ENCODE peak calls at places on chromosomes 16 and 17, in eight cellular contexts. One of them, this sample, is unnamed.

GRCh38 chr16:75065149-75065807 is 51.3 kb downstream of the LDHD start:
- DNase-seq in brain microvascular endothelial cell: no peak
- DNase-seq in endodermal cell: no peak
- DNase-seq in dorsolateral prefrontal cortex: no peak
- DNase-seq in sigmoid colon: no peak
- DNase-seq in breast epithelium: no peak
- DNase-seq in SJCRH30: no peak
- DNase-seq in CD8-positive, alpha-beta T cell: peak
- DNase-seq in this sample: peak

GRCh38 chr16:11708421-11708820 is 34.2 kb downstream of the TXNDC11 start:
- DNase-seq in brain microvascular endothelial cell: peak
- DNase-seq in endodermal cell: no peak
- DNase-seq in dorsolateral prefrontal cortex: no peak
- DNase-seq in sigmoid colon: no peak
- DNase-seq in breast epithelium: no peak
- DNase-seq in SJCRH30: no peak
- DNase-seq in CD8-positive, alpha-beta T cell: no peak
- DNase-seq in this sample: no peak

GRCh38 chr17:82230627-82231311 is 1.9 kb downstream of the SLC16A3 start:
- DNase-seq in brain microvascular endothelial cell: peak
- DNase-seq in endodermal cell: peak
- DNase-seq in dorsolateral prefrontal cortex: peak
- DNase-seq in sigmoid colon: peak
- DNase-seq in breast epithelium: no peak
- DNase-seq in SJCRH30: no peak
- DNase-seq in CD8-positive, alpha-beta T cell: no peak
- DNase-seq in this sample: peak

GRCh38 chr17:67421869-67422273 is 44.8 kb downstream of the PITPNC1 start:
- DNase-seq in brain microvascular endothelial cell: peak
- DNase-seq in endodermal cell: no peak
- DNase-seq in dorsolateral prefrontal cortex: no peak
- DNase-seq in sigmoid colon: no peak
- DNase-seq in breast epithelium: no peak
- DNase-seq in SJCRH30: no peak
- DNase-seq in CD8-positive, alpha-beta T cell: peak
- DNase-seq in this sample: no peak

GRCh38 chr17:40176409-40177110 is 710 bp upstream of the RAPGEFL1 start:
- DNase-seq in brain microvascular endothelial cell: no peak
- DNase-seq in endodermal cell: peak
- DNase-seq in dorsolateral prefrontal cortex: no peak
- DNase-seq in sigmoid colon: no peak
- DNase-seq in breast epithelium: no peak
- DNase-seq in SJCRH30: no peak
- DNase-seq in CD8-positive, alpha-beta T cell: no peak
- DNase-seq in this sample: no peak

GRCh38 chr16:23496826-23497542 is 13.3 kb downstream of the GGA2 start:
- DNase-seq in brain microvascular endothelial cell: peak
- DNase-seq in endodermal cell: no peak
- DNase-seq in dorsolateral prefrontal cortex: no peak
- DNase-seq in sigmoid colon: no peak
- DNase-seq in breast epithelium: no peak
- DNase-seq in SJCRH30: no peak
- DNase-seq in CD8-positive, alpha-beta T cell: no peak
- DNase-seq in this sample: no peak

GRCh38 chr16:50204426-50205108 is 51.5 kb downstream of the TENT4B start:
- DNase-seq in brain microvascular endothelial cell: no peak
- DNase-seq in endodermal cell: no peak
- DNase-seq in dorsolateral prefrontal cortex: no peak
- DNase-seq in sigmoid colon: no peak
- DNase-seq in breast epithelium: no peak
- DNase-seq in SJCRH30: peak
- DNase-seq in CD8-positive, alpha-beta T cell: no peak
- DNase-seq in this sample: no peak

GRCh38 chr16:53061701-53062159 is 6.9 kb downstream of the CHD9 start:
- DNase-seq in brain microvascular endothelial cell: no peak
- DNase-seq in endodermal cell: no peak
- DNase-seq in dorsolateral prefrontal cortex: no peak
- DNase-seq in sigmoid colon: no peak
- DNase-seq in breast epithelium: no peak
- DNase-seq in SJCRH30: no peak
- DNase-seq in CD8-positive, alpha-beta T cell: no peak
- DNase-seq in this sample: no peak

GRCh38 chr16:48609453-48610023 is 442 bp downstream of the N4BP1 start:
- DNase-seq in brain microvascular endothelial cell: peak
- DNase-seq in endodermal cell: no peak
- DNase-seq in dorsolateral prefrontal cortex: peak
- DNase-seq in sigmoid colon: peak
- DNase-seq in breast epithelium: no peak
- DNase-seq in SJCRH30: peak
- DNase-seq in CD8-positive, alpha-beta T cell: peak
- DNase-seq in this sample: peak

GRCh38 chr16:17921357-17921978 is 415.1 kb downstream of the NPIPA8 start:
- DNase-seq in brain microvascular endothelial cell: no peak
- DNase-seq in endodermal cell: peak
- DNase-seq in dorsolateral prefrontal cortex: no peak
- DNase-seq in sigmoid colon: no peak
- DNase-seq in breast epithelium: no peak
- DNase-seq in SJCRH30: peak
- DNase-seq in CD8-positive, alpha-beta T cell: peak
- DNase-seq in this sample: no peak

GRCh38 chr17:18992454-18993130 is 12.0 kb downstream of the FAM83G start:
- DNase-seq in brain microvascular endothelial cell: no peak
- DNase-seq in endodermal cell: no peak
- DNase-seq in dorsolateral prefrontal cortex: no peak
- DNase-seq in sigmoid colon: no peak
- DNase-seq in breast epithelium: no peak
- DNase-seq in SJCRH30: no peak
- DNase-seq in CD8-positive, alpha-beta T cell: peak
- DNase-seq in this sample: no peak

GRCh38 chr17:62822080-62822904 is 14.2 kb upstream of the MARCHF10 start:
- DNase-seq in brain microvascular endothelial cell: peak
- DNase-seq in endodermal cell: peak
- DNase-seq in dorsolateral prefrontal cortex: no peak
- DNase-seq in sigmoid colon: no peak
- DNase-seq in breast epithelium: no peak
- DNase-seq in SJCRH30: no peak
- DNase-seq in CD8-positive, alpha-beta T cell: no peak
- DNase-seq in this sample: no peak

GRCh38 chr16:5032748-5033167 is 977 bp downstream of the NAGPA start:
- DNase-seq in brain microvascular endothelial cell: no peak
- DNase-seq in endodermal cell: no peak
- DNase-seq in dorsolateral prefrontal cortex: peak
- DNase-seq in sigmoid colon: no peak
- DNase-seq in breast epithelium: no peak
- DNase-seq in SJCRH30: no peak
- DNase-seq in CD8-positive, alpha-beta T cell: no peak
- DNase-seq in this sample: no peak

GRCh38 chr16:21071741-21072140 is 78.9 kb downstream of the DNAH3 start:
- DNase-seq in brain microvascular endothelial cell: no peak
- DNase-seq in endodermal cell: no peak
- DNase-seq in dorsolateral prefrontal cortex: no peak
- DNase-seq in sigmoid colon: no peak
- DNase-seq in breast epithelium: no peak
- DNase-seq in SJCRH30: no peak
- DNase-seq in CD8-positive, alpha-beta T cell: no peak
- DNase-seq in this sample: no peak

GRCh38 chr16:75733305-75734141 is 7.2 kb upstream of the CPHXL start:
- DNase-seq in brain microvascular endothelial cell: peak
- DNase-seq in endodermal cell: no peak
- DNase-seq in dorsolateral prefrontal cortex: no peak
- DNase-seq in sigmoid colon: no peak
- DNase-seq in breast epithelium: no peak
- DNase-seq in SJCRH30: no peak
- DNase-seq in CD8-positive, alpha-beta T cell: no peak
- DNase-seq in this sample: no peak

GRCh38 chr16:82892327-82892726 is 265.6 kb downstream of the CDH13 start:
- DNase-seq in brain microvascular endothelial cell: no peak
- DNase-seq in endodermal cell: no peak
- DNase-seq in dorsolateral prefrontal cortex: no peak
- DNase-seq in sigmoid colon: no peak
- DNase-seq in breast epithelium: no peak
- DNase-seq in SJCRH30: no peak
- DNase-seq in CD8-positive, alpha-beta T cell: no peak
- DNase-seq in this sample: no peak

GRCh38 chr17:71296005-71296404 is 824.8 kb upstream of the SOX9 start:
- DNase-seq in brain microvascular endothelial cell: no peak
- DNase-seq in endodermal cell: no peak
- DNase-seq in dorsolateral prefrontal cortex: no peak
- DNase-seq in sigmoid colon: no peak
- DNase-seq in breast epithelium: no peak
- DNase-seq in SJCRH30: no peak
- DNase-seq in CD8-positive, alpha-beta T cell: no peak
- DNase-seq in this sample: no peak

GRCh38 chr16:64590516-64590915 is 531.3 kb downstream of the CDH11 start:
- DNase-seq in brain microvascular endothelial cell: peak
- DNase-seq in endodermal cell: no peak
- DNase-seq in dorsolateral prefrontal cortex: no peak
- DNase-seq in sigmoid colon: no peak
- DNase-seq in breast epithelium: no peak
- DNase-seq in SJCRH30: no peak
- DNase-seq in CD8-positive, alpha-beta T cell: no peak
- DNase-seq in this sample: no peak

GRCh38 chr17:2484876-2485275 is 26.8 kb downstream of the METTL16 start:
- DNase-seq in brain microvascular endothelial cell: no peak
- DNase-seq in endodermal cell: peak
- DNase-seq in dorsolateral prefrontal cortex: no peak
- DNase-seq in sigmoid colon: no peak
- DNase-seq in breast epithelium: no peak
- DNase-seq in SJCRH30: no peak
- DNase-seq in CD8-positive, alpha-beta T cell: no peak
- DNase-seq in this sample: no peak

DNA sequence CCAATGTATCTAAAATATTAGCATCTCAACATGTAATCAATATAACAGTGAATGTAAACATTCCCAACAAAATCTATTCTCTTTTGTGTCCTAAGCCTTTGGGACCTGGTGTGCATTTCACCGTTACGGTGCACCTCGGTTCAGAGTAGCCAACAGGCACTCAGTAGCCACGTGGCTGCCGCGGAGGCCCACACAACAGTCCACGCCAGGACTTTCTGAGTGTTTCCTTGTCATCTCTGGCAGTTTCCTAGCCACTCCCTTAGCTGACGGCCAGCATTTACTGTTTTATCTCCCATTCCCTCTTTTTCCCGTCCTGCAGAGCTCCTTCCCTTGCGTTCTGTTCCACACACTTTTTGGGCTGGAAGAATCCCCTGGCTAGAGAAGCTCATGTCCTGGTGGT is 36.3 kb downstream of the VAC14 start:
- DNase-seq in brain microvascular endothelial cell: no peak
- DNase-seq in endodermal cell: no peak
- DNase-seq in dorsolateral prefrontal cortex: no peak
- DNase-seq in sigmoid colon: no peak
- DNase-seq in breast epithelium: no peak
- DNase-seq in SJCRH30: no peak
- DNase-seq in CD8-positive, alpha-beta T cell: no peak
- DNase-seq in this sample: no peak
- H3K27ac ChIP-seq in brain microvascular endothelial cell: no peak
- H3K27ac ChIP-seq in endodermal cell: no peak
- H3K27ac ChIP-seq in dorsolateral prefrontal cortex: no peak
- H3K27ac ChIP-seq in sigmoid colon: no peak
- H3K27ac ChIP-seq in breast epithelium: no peak
- H3K27ac ChIP-seq in SJCRH30: no peak
- H3K27ac ChIP-seq in CD8-positive, alpha-beta T cell: no peak
- H3K27ac ChIP-seq in this sample: peak

GRCh38 chr17:76478730-76479514 is 11.5 kb downstream of the AANAT start:
- DNase-seq in brain microvascular endothelial cell: no peak
- DNase-seq in endodermal cell: no peak
- DNase-seq in dorsolateral prefrontal cortex: no peak
- DNase-seq in sigmoid colon: no peak
- DNase-seq in breast epithelium: no peak
- DNase-seq in SJCRH30: no peak
- DNase-seq in CD8-positive, alpha-beta T cell: no peak
- DNase-seq in this sample: no peak
- H3K27ac ChIP-seq in brain microvascular endothelial cell: no peak
- H3K27ac ChIP-seq in endodermal cell: no peak
- H3K27ac ChIP-seq in dorsolateral prefrontal cortex: peak
- H3K27ac ChIP-seq in sigmoid colon: no peak
- H3K27ac ChIP-seq in breast epithelium: no peak
- H3K27ac ChIP-seq in SJCRH30: no peak
- H3K27ac ChIP-seq in CD8-positive, alpha-beta T cell: no peak
- H3K27ac ChIP-seq in this sample: peak

DNA sequence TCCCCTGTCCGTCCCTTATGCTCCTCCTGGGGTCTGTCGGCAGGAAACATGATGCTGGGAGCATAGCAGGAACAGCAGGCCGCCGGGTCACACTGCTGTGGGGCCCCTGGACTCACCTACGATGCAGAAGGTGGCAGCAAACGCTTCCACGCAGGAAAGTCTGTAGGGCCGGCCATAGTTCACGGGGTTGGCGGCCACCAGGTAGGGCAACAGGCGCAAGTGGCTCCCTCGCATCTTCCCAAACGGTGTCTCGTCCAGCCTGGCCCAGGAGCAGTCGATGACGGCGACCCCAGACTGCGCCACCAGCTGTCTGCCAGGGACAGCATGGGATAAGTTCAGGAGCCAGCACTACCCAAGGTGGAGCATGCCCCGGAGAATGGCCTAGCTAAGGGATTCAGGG is 987 bp downstream of the TSR3 start:
- DNase-seq in brain microvascular endothelial cell: no peak
- DNase-seq in endodermal cell: no peak
- DNase-seq in dorsolateral prefrontal cortex: no peak
- DNase-seq in sigmoid colon: no peak
- DNase-seq in breast epithelium: no peak
- DNase-seq in SJCRH30: no peak
- DNase-seq in CD8-positive, alpha-beta T cell: no peak
- DNase-seq in this sample: no peak
- H3K27ac ChIP-seq in brain microvascular endothelial cell: no peak
- H3K27ac ChIP-seq in endodermal cell: no peak
- H3K27ac ChIP-seq in dorsolateral prefrontal cortex: no peak
- H3K27ac ChIP-seq in sigmoid colon: no peak
- H3K27ac ChIP-seq in breast epithelium: no peak
- H3K27ac ChIP-seq in SJCRH30: no peak
- H3K27ac ChIP-seq in CD8-positive, alpha-beta T cell: no peak
- H3K27ac ChIP-seq in this sample: no peak

GRCh38 chr17:50440838-50441829 is 15.1 kb downstream of the ACSF2 start:
- DNase-seq in brain microvascular endothelial cell: no peak
- DNase-seq in endodermal cell: no peak
- DNase-seq in dorsolateral prefrontal cortex: no peak
- DNase-seq in sigmoid colon: no peak
- DNase-seq in breast epithelium: no peak
- DNase-seq in SJCRH30: no peak
- DNase-seq in CD8-positive, alpha-beta T cell: no peak
- DNase-seq in this sample: no peak

GRCh38 chr17:50440172-50440837 is 14.3 kb downstream of the ACSF2 start:
- DNase-seq in brain microvascular endothelial cell: no peak
- DNase-seq in endodermal cell: no peak
- DNase-seq in dorsolateral prefrontal cortex: no peak
- DNase-seq in sigmoid colon: no peak
- DNase-seq in breast epithelium: peak
- DNase-seq in SJCRH30: no peak
- DNase-seq in CD8-positive, alpha-beta T cell: no peak
- DNase-seq in this sample: no peak

GRCh38 chr17:50444841-50445715 is 19.1 kb downstream of the ACSF2 start:
- DNase-seq in brain microvascular endothelial cell: no peak
- DNase-seq in endodermal cell: no peak
- DNase-seq in dorsolateral prefrontal cortex: no peak
- DNase-seq in sigmoid colon: no peak
- DNase-seq in breast epithelium: no peak
- DNase-seq in SJCRH30: no peak
- DNase-seq in CD8-positive, alpha-beta T cell: no peak
- DNase-seq in this sample: no peak

GRCh38 chr17:50445730-50446305 is 19.8 kb downstream of the ACSF2 start:
- DNase-seq in brain microvascular endothelial cell: no peak
- DNase-seq in endodermal cell: no peak
- DNase-seq in dorsolateral prefrontal cortex: no peak
- DNase-seq in sigmoid colon: no peak
- DNase-seq in breast epithelium: no peak
- DNase-seq in SJCRH30: no peak
- DNase-seq in CD8-positive, alpha-beta T cell: no peak
- DNase-seq in this sample: no peak

GRCh38 chr17:50443492-50444051 is 17.6 kb downstream of the ACSF2 start:
- DNase-seq in brain microvascular endothelial cell: no peak
- DNase-seq in endodermal cell: no peak
- DNase-seq in dorsolateral prefrontal cortex: no peak
- DNase-seq in sigmoid colon: no peak
- DNase-seq in breast epithelium: no peak
- DNase-seq in SJCRH30: no peak
- DNase-seq in CD8-positive, alpha-beta T cell: no peak
- DNase-seq in this sample: peak
- H3K27ac ChIP-seq in brain microvascular endothelial cell: no peak
- H3K27ac ChIP-seq in endodermal cell: no peak
- H3K27ac ChIP-seq in dorsolateral prefrontal cortex: no peak
- H3K27ac ChIP-seq in sigmoid colon: no peak
- H3K27ac ChIP-seq in breast epithelium: no peak
- H3K27ac ChIP-seq in SJCRH30: no peak
- H3K27ac ChIP-seq in CD8-positive, alpha-beta T cell: no peak
- H3K27ac ChIP-seq in this sample: peak